ENCODE peak calls at places on chromosomes 2 and 18, in five cellular contexts. One of them, this sample, is unnamed.

GRCh38 chr18:78754311-78755043 is 225.1 kb upstream of the SALL3 start:
- DNase-seq in GM04504: no peak
- DNase-seq in CD4-positive, alpha-beta memory T cell: no peak
- DNase-seq in HFFc6: no peak
- DNase-seq in astrocyte: no peak
- DNase-seq in this sample: no peak

GRCh38 chr2:239745386-239745785 is 279.8 kb downstream of the NDUFA10 start:
- DNase-seq in GM04504: no peak
- DNase-seq in CD4-positive, alpha-beta memory T cell: no peak
- DNase-seq in HFFc6: no peak
- DNase-seq in astrocyte: no peak
- DNase-seq in this sample: no peak

GRCh38 chr18:62682396-62682795 is 32.9 kb upstream of the PHLPP1 start:
- DNase-seq in GM04504: no peak
- DNase-seq in CD4-positive, alpha-beta memory T cell: no peak
- DNase-seq in HFFc6: no peak
- DNase-seq in astrocyte: no peak
- DNase-seq in this sample: no peak

GRCh38 chr18:42078711-42079110 is 123.7 kb downstream of the PIK3C3 start:
- DNase-seq in GM04504: peak
- DNase-seq in CD4-positive, alpha-beta memory T cell: no peak
- DNase-seq in HFFc6: no peak
- DNase-seq in astrocyte: peak
- DNase-seq in this sample: no peak

GRCh38 chr2:2769481-2770431 is 438.7 kb upstream of the MYT1L start:
- DNase-seq in GM04504: no peak
- DNase-seq in CD4-positive, alpha-beta memory T cell: no peak
- DNase-seq in HFFc6: no peak
- DNase-seq in astrocyte: no peak
- DNase-seq in this sample: peak

GRCh38 chr2:2877427-2877826 is 500.2 kb downstream of the EIPR1 start:
- DNase-seq in GM04504: no peak
- DNase-seq in CD4-positive, alpha-beta memory T cell: no peak
- DNase-seq in HFFc6: no peak
- DNase-seq in astrocyte: no peak
- DNase-seq in this sample: no peak

GRCh38 chr2:72386288-72386687 is 238.6 kb upstream of the CYP26B1 start:
- DNase-seq in GM04504: no peak
- DNase-seq in CD4-positive, alpha-beta memory T cell: no peak
- DNase-seq in HFFc6: no peak
- DNase-seq in astrocyte: no peak
- DNase-seq in this sample: no peak

GRCh38 chr2:53985646-53986045 is 14.9 kb upstream of the PSME4 start:
- DNase-seq in GM04504: no peak
- DNase-seq in CD4-positive, alpha-beta memory T cell: no peak
- DNase-seq in HFFc6: no peak
- DNase-seq in astrocyte: no peak
- DNase-seq in this sample: no peak

GRCh38 chr2:230899786-230900185 is 25.3 kb downstream of the GPR55 start:
- DNase-seq in GM04504: no peak
- DNase-seq in CD4-positive, alpha-beta memory T cell: no peak
- DNase-seq in HFFc6: no peak
- DNase-seq in astrocyte: no peak
- DNase-seq in this sample: no peak